ENCODE peak calls at places on chromosomes 12 and 14, in seven cellular contexts. I, W, B, H, D, R and V are unnamed samples.

GRCh38 chr14:59829941-59830734 is 40.4 kb downstream of the RTN1 start:
- DNase-seq in I (no peak), W (peak; percentile 4), B (no peak), H (no peak), D (no peak), R (no peak), V (peak; percentile 3)

GRCh38 chr14:95892142-95892541 is 15.5 kb downstream of the TUNAR start:
- DNase-seq in I (no peak), W (no peak), B (no peak), H (no peak), D (no peak), R (no peak), V (no peak)

GRCh38 chr12:10936495-10936894 is 2.6 kb downstream of the TAS2R14 start:
- DNase-seq in I (no peak), W (no peak), B (no peak), H (no peak), D (no peak), R (no peak), V (no peak)

GRCh38 chr12:80937391-80938238 is at the start of gene LIN7A:
- DNase-seq in I (peak; percentile 26), W (peak; percentile 30), B (peak; percentile 7), H (peak; percentile 80), D (peak; percentile 47), R (peak; percentile 48), V (peak; percentile 28)

GRCh38 chr12:47022296-47022695 is 57.1 kb upstream of the PCED1B start:
- DNase-seq in I (no peak), W (peak; percentile 75), B (peak; percentile 63), H (no peak), D (no peak), R (no peak), V (peak; percentile 61)

GRCh38 chr12:46400406-46400805 is 27.8 kb upstream of the SLC38A2 start:
- DNase-seq in I (no peak), W (no peak), B (no peak), H (no peak), D (no peak), R (no peak), V (peak; percentile 90)

GRCh38 chr14:99627100-99627499 is 17.8 kb upstream of the HHIPL1 start:
- DNase-seq in I (no peak), W (no peak), B (no peak), H (no peak), D (no peak), R (no peak), V (no peak)

GRCh38 chr12:57001448-57001906 is 4.9 kb downstream of the ZBTB39 start:
- DNase-seq in I (peak; percentile 51), W (peak; percentile 77), B (peak; percentile 20), H (peak; percentile 66), D (peak; percentile 42), R (peak; percentile 62), V (peak; percentile 65)

GRCh38 chr12:111046896-111047295 is 126.5 kb upstream of the MYL2 start:
- DNase-seq in I (no peak), W (no peak), B (no peak), H (no peak), D (no peak), R (no peak), V (no peak)

GRCh38 chr12:7835766-7836165 is 36.9 kb downstream of the SLC2A14 start:
- DNase-seq in I (no peak), W (no peak), B (no peak), H (no peak), D (no peak), R (no peak), V (no peak)

GRCh38 chr12:52225752-52226151 is 7.3 kb upstream of the KRT7 start:
- DNase-seq in I (no peak), W (no peak), B (no peak), H (peak; percentile 3), D (no peak), R (no peak), V (no peak)

GRCh38 chr12:47995976-47996375 is 8.3 kb downstream of the COL2A1 start:
- DNase-seq in I (peak; percentile 45), W (peak; percentile 90), B (no peak), H (no peak), D (no peak), R (peak; percentile 31), V (peak; percentile 58)

GRCh38 chr12:57145460-57146059 is 1.9 kb downstream of the LRP1-AS start:
- DNase-seq in I (no peak), W (no peak), B (no peak), H (no peak), D (peak; percentile 15), R (no peak), V (no peak)

GRCh38 chr14:54565236-54566151 is 1.4 kb upstream of the SAMD4A start:
- DNase-seq in I (peak; percentile 96), W (peak; percentile 93), B (peak; percentile 79), H (peak; percentile 97), D (peak; percentile 97), R (peak; percentile 96), V (peak; percentile 81)

GRCh38 chr12:88639361-88639760 is 59.1 kb upstream of the KITLG start:
- DNase-seq in I (no peak), W (peak; percentile 31), B (no peak), H (no peak), D (no peak), R (no peak), V (peak; percentile 46)

GRCh38 chr14:97298331-97298730 is 501.1 kb downstream of the VRK1 start:
- DNase-seq in I (no peak), W (no peak), B (no peak), H (no peak), D (no peak), R (no peak), V (no peak)

GRCh38 chr12:3352230-3352629 is 138.8 kb upstream of the PRMT8 start:
- DNase-seq in I (no peak), W (no peak), B (no peak), H (no peak), D (no peak), R (no peak), V (no peak)

GRCh38 chr12:120367252-120367923 is 1.6 kb downstream of the MSI1 start:
- DNase-seq in I (peak; percentile 45), W (no peak), B (no peak), H (no peak), D (no peak), R (no peak), V (no peak)
- TF ChIP-seq CTCF in I (peak; percentile 42), W (peak; percentile 49), B (peak; percentile 28), H (no peak), D (no peak), R (no peak), V (peak; percentile 40)

GRCh38 chr14:44135972-44136371 is 371.1 kb downstream of the FSCB start:
- DNase-seq in I (no peak), W (no peak), B (no peak), H (no peak), D (no peak), R (no peak), V (no peak)
- H3K4me3 ChIP-seq in I (no peak overlapping the region), W (no peak overlapping the region), B (no peak overlapping the region), H (no peak overlapping the region), D (no peak overlapping the region), R (no peak overlapping the region), V (no peak overlapping the region)

GRCh38 chr14:93974833-93975232 is 1.5 kb downstream of the ASB2 start:
- DNase-seq in I (no peak), W (no peak), B (no peak), H (peak; percentile 81), D (no peak), R (peak; percentile 42), V (no peak)

GRCh38 chr14:93976477-93977057 is at the start of gene ASB2:
- DNase-seq in I (no peak), W (peak; percentile 25), B (no peak), H (peak; percentile 67), D (peak; percentile 54), R (peak; percentile 66), V (no peak)

GRCh38 chr14:93977171-93977570 is 801 bp upstream of the ASB2 start:
- DNase-seq in I (no peak), W (no peak), B (no peak), H (no peak), D (no peak), R (no peak), V (no peak)

GRCh38 chr14:93974299-93974698 is 2.1 kb downstream of the ASB2 start:
- DNase-seq in I (no peak), W (no peak), B (no peak), H (no peak), D (no peak), R (no peak), V (no peak)

DNA sequence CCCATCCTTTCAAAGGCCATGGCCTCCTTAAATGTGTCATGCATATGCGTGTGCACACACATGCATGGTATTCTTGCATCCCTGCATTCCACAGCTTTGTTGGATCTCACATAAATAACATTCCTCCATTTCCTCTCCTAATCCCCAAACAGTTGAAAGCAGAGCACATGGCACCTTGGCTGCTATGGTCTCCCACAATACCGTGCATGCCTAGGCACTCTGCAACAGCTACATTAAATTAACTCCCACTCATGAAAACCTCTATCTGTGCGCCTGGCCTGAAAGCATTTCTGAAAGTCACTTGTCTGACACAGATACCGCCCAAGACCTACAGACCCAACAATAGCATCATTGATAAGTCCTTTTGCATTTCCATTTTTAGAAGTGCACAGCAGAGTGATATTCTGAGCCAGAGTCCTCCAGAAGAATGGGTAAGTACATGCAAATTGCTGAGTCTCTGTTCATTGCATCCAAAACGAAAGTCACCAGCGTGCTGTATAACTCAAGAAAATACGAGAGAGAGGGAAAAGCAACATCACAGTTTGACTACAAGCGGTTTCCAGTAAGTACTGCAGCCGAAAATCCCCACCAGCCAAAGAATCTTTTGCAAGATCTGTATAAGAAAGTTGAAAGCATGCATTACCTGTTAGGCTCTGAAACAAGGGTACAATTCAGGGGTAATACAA is 436 bp downstream of the ASB2 start:
- DNase-seq in I (no peak), W (no peak), B (no peak), H (no peak), D (no peak), R (no peak), V (peak; percentile 4)
- TF ChIP-seq CTCF in I (no peak), W (no peak), B (no peak), H (peak; percentile 5), D (no peak), R (no peak), V (no peak)

GRCh38 chr14:74570696-74571095 is 41.3 kb downstream of the LTBP2 start:
- DNase-seq in I (no peak), W (no peak), B (peak; percentile 25), H (peak; percentile 17), D (no peak), R (no peak), V (no peak)

GRCh38 chr14:74569826-74570591 is 42.0 kb downstream of the LTBP2 start:
- DNase-seq in I (no peak), W (peak; percentile 90), B (peak; percentile 87), H (peak; percentile 29), D (no peak), R (no peak), V (peak; percentile 38)

GRCh38 chr14:74572829-74573360 is 39.1 kb downstream of the LTBP2 start:
- DNase-seq in I (no peak), W (no peak), B (peak; percentile 84), H (peak; percentile 12), D (no peak), R (no peak), V (peak; percentile 51)

GRCh38 chr14:74571901-74572828 is 39.9 kb downstream of the LTBP2 start:
- DNase-seq in I (no peak), W (peak; percentile 98), B (peak; percentile 99), H (peak; percentile 29), D (peak; percentile 55), R (no peak), V (peak; percentile 100)

DNA sequence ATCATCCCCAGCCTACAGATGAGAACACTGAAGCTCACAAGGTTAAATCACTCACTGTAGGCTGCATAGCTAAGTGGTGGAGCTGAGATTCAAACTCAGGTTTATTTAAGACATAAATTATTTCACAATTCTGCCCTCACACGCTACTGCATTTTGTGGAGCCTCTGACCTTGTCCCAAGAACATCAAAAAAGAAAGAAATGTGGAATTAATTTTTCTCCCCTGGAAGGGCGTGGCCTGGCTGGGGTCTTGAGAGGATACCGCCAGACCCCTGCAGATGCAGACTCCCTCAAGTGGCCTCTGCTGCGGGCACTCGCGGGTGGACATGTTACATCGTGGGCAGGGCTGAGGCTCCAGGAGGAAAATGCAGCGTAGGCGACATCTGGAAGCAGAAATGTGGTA is 40.6 kb downstream of the LTBP2 start:
- DNase-seq in I (no peak), W (peak; percentile 68), B (no peak), H (peak; percentile 51), D (no peak), R (peak; percentile 36), V (peak; percentile 86)
- H3K4me3 ChIP-seq in I (no peak overlapping the region), W (no peak overlapping the region), B (peak overlapping the region; percentile 12), H (no peak overlapping the region), D (no peak overlapping the region), R (no peak overlapping the region), V (peak overlapping the region; percentile 27)